ENCODE peak calls at places on chromosome 1, in five cellular contexts. P is CD8-positive, alpha-beta memory T cell; G is EH; W is upper lobe of right lung; T is AG04450. C is an unnamed sample.

GRCh38 chr1:168301664-168302320 is 21.1 kb downstream of the TBX19 start:
- DNase-seq in W (no peak), T (no peak), P (no peak), G (peak), C (no peak)

GRCh38 chr1:236356141-236356540 is 37.9 kb upstream of the EDARADD start:
- DNase-seq in T (no peak), W (no peak), P (no peak), G (no peak), C (no peak)

GRCh38 chr1:147238925-147239820 is 3.3 kb upstream of the CHD1L start:
- DNase-seq in W (no peak), G (no peak), P (no peak), T (no peak), C (no peak)

GRCh38 chr1:198846506-198847010 is 207.7 kb downstream of the PTPRC start:
- DNase-seq in W (no peak), P (no peak), G (no peak), T (no peak), C (no peak)

GRCh38 chr1:22123901-22124404 is 18.9 kb downstream of the WNT4 start:
- DNase-seq in G (no peak), T (no peak), W (peak), P (no peak), C (peak)

GRCh38 chr1:212722270-212722945 is 22.8 kb upstream of the BATF3 start:
- DNase-seq in W (no peak), T (no peak), P (no peak), G (no peak), C (no peak)

GRCh38 chr1:118958140-118958539 is 30.0 kb downstream of the TBX15 start:
- DNase-seq in W (no peak), G (no peak), P (no peak), T (no peak), C (no peak)

GRCh38 chr1:168137515-168137821 is 738 bp upstream of the GPR161 start:
- DNase-seq in P (no peak), G (no peak), T (no peak), W (no peak), C (no peak)

GRCh38 chr1:231359113-231359512 is 21.0 kb downstream of the SPRTN start:
- DNase-seq in P (no peak), T (peak), G (peak), W (no peak), C (peak)

GRCh38 chr1:202023033-202023433 is 12.6 kb downstream of the ELF3 start:
- DNase-seq in P (no peak), W (peak), G (no peak), T (no peak), C (no peak)